ENCODE peak calls at places on chromosomes 5 and 9, in seven cellular contexts. I is stimulated activated CD4-positive, alpha-beta T cell treated with anti-CD3 and anti-CD28 coated beads, Interleukin-12 subunit alpha, Interleukin-12 subunit beta, amount 100 ng/mL, for 24 hours; D is AG09319; X is left ventricle myocardium inferior; S is NCI-H524 treated with DMSO at 0.1 percent for 48 hours; U is iris pigment epithelial cell; P is Calu3. J is an unnamed sample.

GRCh38 chr9:34513567-34514214 is 9.1 kb downstream of the ENHO start:
- DNase-seq in I (no peak), D (no peak), X (no peak), S (no peak), U (no peak), P (no peak), J (no peak)

GRCh38 chr9:134297082-134297415 is 29.2 kb upstream of the RXRA start:
- DNase-seq in I (no peak), D (no peak), X (peak; percentile 11), S (no peak), U (no peak), P (no peak), J (no peak)

GRCh38 chr5:108212775-108213346 is 169.0 kb downstream of the FBXL17 start:
- DNase-seq in I (no peak), D (no peak), X (no peak), S (no peak), U (peak; percentile 69), P (peak; percentile 22), J (peak; percentile 37)

GRCh38 chr5:74673011-74673790 is 11.8 kb upstream of the HEXB start:
- DNase-seq in I (no peak), D (peak; percentile 18), X (no peak), S (peak; percentile 54), U (peak; percentile 68), P (no peak), J (no peak)

GRCh38 chr9:15999422-16000339 is 446.8 kb downstream of the CCDC171 start:
- DNase-seq in I (no peak), D (peak; percentile 34), X (no peak), S (no peak), U (peak; percentile 96), P (peak; percentile 2), J (peak; percentile 13)

GRCh38 chr9:79353856-79354520 is 217.8 kb upstream of the TLE4 start:
- DNase-seq in I (no peak), D (no peak), X (no peak), S (no peak), U (peak; percentile 83), P (no peak), J (no peak)

GRCh38 chr9:21710792-21711191 is 91.6 kb upstream of the MTAP start:
- DNase-seq in I (no peak), D (no peak), X (no peak), S (no peak), U (peak; percentile 47), P (no peak), J (no peak)

GRCh38 chr5:33969572-33970452 is 14.7 kb downstream of the SLC45A2 start:
- DNase-seq in I (no peak), D (peak; percentile 36), X (no peak), S (peak; percentile 20), U (peak; percentile 73), P (peak; percentile 34), J (no peak)

GRCh38 chr5:175820230-175820629 is 51.1 kb upstream of the CPLX2 start:
- DNase-seq in I (no peak), D (no peak), X (no peak), S (no peak), U (no peak), P (no peak), J (no peak)

GRCh38 chr5:57311251-57311650 is 137.4 kb downstream of the GPBP1 start:
- DNase-seq in I (no peak), D (no peak), X (no peak), S (no peak), U (no peak), P (no peak), J (no peak)

GRCh38 chr5:93006915-93007314 is 574.1 kb downstream of the NR2F1-AS1 start:
- DNase-seq in I (no peak), D (no peak), X (no peak), S (no peak), U (no peak), P (no peak), J (no peak)

GRCh38 chr5:1914471-1914870 is 31.7 kb upstream of the IRX4 start:
- DNase-seq in I (no peak), D (no peak), X (no peak), S (no peak), U (no peak), P (no peak), J (no peak)

GRCh38 chr9:136546697-136547481 is 1.0 kb upstream of the NOTCH1 start:
- DNase-seq in I (peak; percentile 55), D (no peak), X (peak; percentile 75), S (no peak), U (peak; percentile 62), P (peak; percentile 44), J (no peak)

GRCh38 chr5:72005676-72006075 is 101.6 kb upstream of the MAP1B start:
- DNase-seq in I (no peak), D (no peak), X (no peak), S (no peak), U (no peak), P (peak; percentile 6), J (no peak)

GRCh38 chr5:141513627-141514329 is 24.9 kb downstream of the PCDHGC5 start:
- DNase-seq in I (peak; percentile 63), D (no peak), X (peak; percentile 82), S (no peak), U (peak; percentile 87), P (no peak), J (peak; percentile 98)

GRCh38 chr9:121954477-121955175 is 138.5 kb downstream of the TTLL11 start:
- DNase-seq in I (no peak), D (peak; percentile 5), X (peak; percentile 49), S (no peak), U (peak; percentile 92), P (no peak), J (no peak)

GRCh38 chr5:66989286-66989685 is 207.3 kb downstream of the CD180 start:
- DNase-seq in I (no peak), D (no peak), X (no peak), S (no peak), U (peak; percentile 88), P (no peak), J (peak; percentile 49)

GRCh38 chr5:119327018-119327417 is 28.8 kb upstream of the TNFAIP8 start:
- DNase-seq in I (peak; percentile 55), D (no peak), X (no peak), S (no peak), U (peak; percentile 51), P (no peak), J (no peak)

GRCh38 chr9:124779368-124780059 is 2.6 kb downstream of the OLFML2A start:
- DNase-seq in I (no peak), D (peak; percentile 85), X (no peak), S (no peak), U (peak; percentile 96), P (peak; percentile 32), J (peak; percentile 36)

GRCh38 chr9:130701059-130702022 is 7.8 kb downstream of the EXOSC2 start:
- DNase-seq in I (peak; percentile 58), D (peak; percentile 77), X (peak; percentile 76), S (no peak), U (peak; percentile 90), P (peak; percentile 75), J (no peak)

GRCh38 chr5:41835625-41836024 is 34.6 kb downstream of the OXCT1 start:
- DNase-seq in I (no peak), D (peak; percentile 66), X (peak; percentile 54), S (no peak), U (peak; percentile 89), P (peak; percentile 39), J (peak; percentile 51)

GRCh38 chr5:41763096-41763495 is 107.1 kb downstream of the OXCT1 start:
- DNase-seq in I (no peak), D (no peak), X (no peak), S (no peak), U (peak; percentile 47), P (no peak), J (no peak)

GRCh38 chr9:35689601-35690446 is at the start of gene TPM2:
- DNase-seq in I (no peak), D (peak; percentile 76), X (peak; percentile 85), S (no peak), U (peak; percentile 84), P (peak; percentile 51), J (no peak)

GRCh38 chr5:58929726-58930125 is 346.9 kb downstream of the RAB3C start:
- DNase-seq in I (no peak), D (no peak), X (no peak), S (no peak), U (no peak), P (no peak), J (no peak)

GRCh38 chr9:134643306-134643705 is 1.7 kb downstream of the COL5A1 start:
- DNase-seq in I (no peak), D (peak; percentile 36), X (no peak), S (no peak), U (peak; percentile 44), P (no peak), J (no peak)

GRCh38 chr9:105681724-105682123 is 12.6 kb upstream of the TMEM38B start:
- DNase-seq in I (no peak), D (peak; percentile 2), X (no peak), S (no peak), U (peak; percentile 80), P (no peak), J (no peak)

GRCh38 chr9:22158275-22158674 is 149.2 kb upstream of the CDKN2B start:
- DNase-seq in I (no peak), D (no peak), X (no peak), S (no peak), U (peak; percentile 65), P (no peak), J (no peak)

GRCh38 chr5:41176952-41177351 is 36.4 kb downstream of the C6 start:
- DNase-seq in I (no peak), D (peak; percentile 19), X (no peak), S (no peak), U (peak; percentile 51), P (no peak), J (no peak)

GRCh38 chr5:98905857-98906688 is 22.7 kb downstream of the CHD1 start:
- DNase-seq in I (no peak), D (peak; percentile 14), X (no peak), S (no peak), U (peak; percentile 33), P (no peak), J (no peak)

GRCh38 chr9:95132406-95133350 is 184.8 kb downstream of the FANCC start:
- DNase-seq in I (no peak), D (no peak), X (no peak), S (peak; percentile 76), U (peak; percentile 25), P (no peak), J (no peak)

GRCh38 chr9:75891277-75892167 is 1.0 kb downstream of the PCSK5 start:
- DNase-seq in I (peak; percentile 32), D (no peak), X (peak; percentile 25), S (no peak), U (no peak), P (no peak), J (no peak)

GRCh38 chr5:115098041-115098702 is 71.5 kb downstream of the TRIM36 start:
- DNase-seq in I (no peak), D (peak; percentile 19), X (no peak), S (no peak), U (peak; percentile 71), P (peak; percentile 61), J (peak; percentile 15)

GRCh38 chr9:115883467-115884329 is 269.9 kb upstream of the PAPPA start:
- DNase-seq in I (no peak), D (peak; percentile 25), X (no peak), S (no peak), U (peak; percentile 63), P (peak; percentile 34), J (no peak)

J was measured in retinal pigment epithelial cell.